ENCODE peak calls at places on chromosomes 5 and 9, in nine cellular contexts. One of them, this sample, is unnamed.

GRCh38 chr5:92909545-92909962 is 671.5 kb downstream of the NR2F1-AS1 start:
- DNase-seq in uterus: no peak
- DNase-seq in psoas muscle: no peak
- DNase-seq in A549: no peak
- DNase-seq in astrocyte of the cerebellum: peak; percentile 16
- DNase-seq in neuronal stem cell: peak; percentile 63
- DNase-seq in transverse colon: no peak
- DNase-seq in spleen: no peak
- DNase-seq in brain microvascular endothelial cell: peak; percentile 36
- DNase-seq in this sample: no peak

GRCh38 chr9:123999668-124000067 is 11.9 kb upstream of the LHX2 start:
- DNase-seq in uterus: no peak
- DNase-seq in psoas muscle: no peak
- DNase-seq in A549: peak; percentile 15
- DNase-seq in astrocyte of the cerebellum: no peak
- DNase-seq in neuronal stem cell: no peak
- DNase-seq in transverse colon: no peak
- DNase-seq in spleen: peak; percentile 51
- DNase-seq in brain microvascular endothelial cell: no peak
- DNase-seq in this sample: no peak

GRCh38 chr5:142017832-142018427 is 5.1 kb upstream of the GNPDA1 start:
- DNase-seq in uterus: no peak
- DNase-seq in psoas muscle: no peak
- DNase-seq in A549: no peak
- DNase-seq in astrocyte of the cerebellum: peak; percentile 91
- DNase-seq in neuronal stem cell: no peak
- DNase-seq in transverse colon: no peak
- DNase-seq in spleen: no peak
- DNase-seq in brain microvascular endothelial cell: peak; percentile 31
- DNase-seq in this sample: peak; percentile 34

GRCh38 chr9:111038336-111039202 is at the start of gene LPAR1:
- DNase-seq in uterus: peak; percentile 39
- DNase-seq in psoas muscle: peak; percentile 71
- DNase-seq in A549: no peak
- DNase-seq in astrocyte of the cerebellum: no peak
- DNase-seq in neuronal stem cell: peak; percentile 56
- DNase-seq in transverse colon: peak; percentile 65
- DNase-seq in spleen: peak; percentile 77
- DNase-seq in brain microvascular endothelial cell: peak; percentile 39
- DNase-seq in this sample: no peak

GRCh38 chr9:12875216-12875615 is 100.4 kb downstream of the LURAP1L start:
- DNase-seq in uterus: no peak
- DNase-seq in psoas muscle: no peak
- DNase-seq in A549: no peak
- DNase-seq in astrocyte of the cerebellum: peak; percentile 43
- DNase-seq in neuronal stem cell: no peak
- DNase-seq in transverse colon: no peak
- DNase-seq in spleen: no peak
- DNase-seq in brain microvascular endothelial cell: no peak
- DNase-seq in this sample: no peak

GRCh38 chr9:33881635-33882034 is 64.7 kb downstream of the UBE2R2 start:
- DNase-seq in uterus: no peak
- DNase-seq in psoas muscle: no peak
- DNase-seq in A549: no peak
- DNase-seq in astrocyte of the cerebellum: no peak
- DNase-seq in neuronal stem cell: no peak
- DNase-seq in transverse colon: no peak
- DNase-seq in spleen: no peak
- DNase-seq in brain microvascular endothelial cell: no peak
- DNase-seq in this sample: no peak

GRCh38 chr5:55592388-55593114 is 57.8 kb upstream of the PLPP1 start:
- DNase-seq in uterus: no peak
- DNase-seq in psoas muscle: no peak
- DNase-seq in A549: no peak
- DNase-seq in astrocyte of the cerebellum: no peak
- DNase-seq in neuronal stem cell: no peak
- DNase-seq in transverse colon: no peak
- DNase-seq in spleen: no peak
- DNase-seq in brain microvascular endothelial cell: no peak
- DNase-seq in this sample: no peak

GRCh38 chr9:133478851-133479711 is at the start of gene SLC2A6:
- DNase-seq in uterus: peak; percentile 75
- DNase-seq in psoas muscle: peak; percentile 89
- DNase-seq in A549: peak; percentile 95
- DNase-seq in astrocyte of the cerebellum: no peak
- DNase-seq in neuronal stem cell: peak; percentile 85
- DNase-seq in transverse colon: peak; percentile 86
- DNase-seq in spleen: peak; percentile 98
- DNase-seq in brain microvascular endothelial cell: peak; percentile 59
- DNase-seq in this sample: peak; percentile 36

GRCh38 chr9:79257671-79258410 is 313.9 kb upstream of the TLE4 start:
- DNase-seq in uterus: no peak
- DNase-seq in psoas muscle: no peak
- DNase-seq in A549: no peak
- DNase-seq in astrocyte of the cerebellum: peak; percentile 8
- DNase-seq in neuronal stem cell: no peak
- DNase-seq in transverse colon: no peak
- DNase-seq in spleen: no peak
- DNase-seq in brain microvascular endothelial cell: no peak
- DNase-seq in this sample: no peak

GRCh38 chr9:79254900-79255651 is 316.7 kb upstream of the TLE4 start:
- DNase-seq in uterus: no peak
- DNase-seq in psoas muscle: no peak
- DNase-seq in A549: no peak
- DNase-seq in astrocyte of the cerebellum: no peak
- DNase-seq in neuronal stem cell: peak; percentile 36
- DNase-seq in transverse colon: no peak
- DNase-seq in spleen: no peak
- DNase-seq in brain microvascular endothelial cell: no peak
- DNase-seq in this sample: no peak

GRCh38 chr9:79255681-79256080 is 316.1 kb upstream of the TLE4 start:
- DNase-seq in uterus: no peak
- DNase-seq in psoas muscle: no peak
- DNase-seq in A549: no peak
- DNase-seq in astrocyte of the cerebellum: no peak
- DNase-seq in neuronal stem cell: no peak
- DNase-seq in transverse colon: no peak
- DNase-seq in spleen: no peak
- DNase-seq in brain microvascular endothelial cell: no peak
- DNase-seq in this sample: no peak

GRCh38 chr9:79257215-79257614 is 314.6 kb upstream of the TLE4 start:
- DNase-seq in uterus: no peak
- DNase-seq in psoas muscle: no peak
- DNase-seq in A549: no peak
- DNase-seq in astrocyte of the cerebellum: peak; percentile 4
- DNase-seq in neuronal stem cell: no peak
- DNase-seq in transverse colon: no peak
- DNase-seq in spleen: no peak
- DNase-seq in brain microvascular endothelial cell: no peak
- DNase-seq in this sample: no peak

GRCh38 chr9:79256691-79257213 is 315.0 kb upstream of the TLE4 start:
- DNase-seq in uterus: no peak
- DNase-seq in psoas muscle: no peak
- DNase-seq in A549: no peak
- DNase-seq in astrocyte of the cerebellum: peak; percentile 100
- DNase-seq in neuronal stem cell: peak; percentile 55
- DNase-seq in transverse colon: peak; percentile 13
- DNase-seq in spleen: no peak
- DNase-seq in brain microvascular endothelial cell: no peak
- DNase-seq in this sample: peak; percentile 54
- H3K4me3 ChIP-seq in uterus: peak overlapping the region; percentile 7
- H3K4me3 ChIP-seq in psoas muscle: peak overlapping the region; percentile 13
- H3K4me3 ChIP-seq in A549: no peak overlapping the region
- H3K4me3 ChIP-seq in astrocyte of the cerebellum: peak overlapping the region; percentile 38
- H3K4me3 ChIP-seq in neuronal stem cell: no peak overlapping the region
- H3K4me3 ChIP-seq in transverse colon: no peak overlapping the region
- H3K4me3 ChIP-seq in spleen: no peak overlapping the region
- H3K4me3 ChIP-seq in brain microvascular endothelial cell: peak overlapping the region; percentile 43
- H3K4me3 ChIP-seq in this sample: peak overlapping the region; percentile 9

GRCh38 chr5:116876240-116876840 is 301.7 kb upstream of the SEMA6A start:
- DNase-seq in uterus: no peak
- DNase-seq in psoas muscle: no peak
- DNase-seq in A549: no peak
- DNase-seq in astrocyte of the cerebellum: no peak
- DNase-seq in neuronal stem cell: no peak
- DNase-seq in transverse colon: no peak
- DNase-seq in spleen: no peak
- DNase-seq in brain microvascular endothelial cell: no peak
- DNase-seq in this sample: no peak

GRCh38 chr5:116872986-116873385 is 298.4 kb upstream of the SEMA6A start:
- DNase-seq in uterus: no peak
- DNase-seq in psoas muscle: no peak
- DNase-seq in A549: no peak
- DNase-seq in astrocyte of the cerebellum: no peak
- DNase-seq in neuronal stem cell: no peak
- DNase-seq in transverse colon: no peak
- DNase-seq in spleen: no peak
- DNase-seq in brain microvascular endothelial cell: no peak
- DNase-seq in this sample: no peak

GRCh38 chr5:116872486-116872885 is 297.9 kb upstream of the SEMA6A start:
- DNase-seq in uterus: no peak
- DNase-seq in psoas muscle: no peak
- DNase-seq in A549: no peak
- DNase-seq in astrocyte of the cerebellum: no peak
- DNase-seq in neuronal stem cell: no peak
- DNase-seq in transverse colon: no peak
- DNase-seq in spleen: no peak
- DNase-seq in brain microvascular endothelial cell: no peak
- DNase-seq in this sample: no peak
- H3K4me3 ChIP-seq in uterus: no peak overlapping the region
- H3K4me3 ChIP-seq in psoas muscle: no peak overlapping the region
- H3K4me3 ChIP-seq in A549: no peak overlapping the region
- H3K4me3 ChIP-seq in astrocyte of the cerebellum: no peak overlapping the region
- H3K4me3 ChIP-seq in neuronal stem cell: no peak overlapping the region
- H3K4me3 ChIP-seq in transverse colon: no peak overlapping the region
- H3K4me3 ChIP-seq in spleen: no peak overlapping the region
- H3K4me3 ChIP-seq in brain microvascular endothelial cell: no peak overlapping the region
- H3K4me3 ChIP-seq in this sample: no peak overlapping the region

GRCh38 chr5:10567781-10568321 is 4.0 kb downstream of the ANKRD33B start:
- DNase-seq in uterus: peak; percentile 51
- DNase-seq in psoas muscle: no peak
- DNase-seq in A549: no peak
- DNase-seq in astrocyte of the cerebellum: no peak
- DNase-seq in neuronal stem cell: no peak
- DNase-seq in transverse colon: no peak
- DNase-seq in spleen: no peak
- DNase-seq in brain microvascular endothelial cell: no peak
- DNase-seq in this sample: peak; percentile 27

GRCh38 chr5:10564838-10565784 is 1.2 kb downstream of the ANKRD33B start:
- DNase-seq in uterus: no peak
- DNase-seq in psoas muscle: no peak
- DNase-seq in A549: no peak
- DNase-seq in astrocyte of the cerebellum: no peak
- DNase-seq in neuronal stem cell: no peak
- DNase-seq in transverse colon: no peak
- DNase-seq in spleen: peak; percentile 90
- DNase-seq in brain microvascular endothelial cell: no peak
- DNase-seq in this sample: no peak

GRCh38 chr5:10567181-10567591 is 3.3 kb downstream of the ANKRD33B start:
- DNase-seq in uterus: no peak
- DNase-seq in psoas muscle: no peak
- DNase-seq in A549: no peak
- DNase-seq in astrocyte of the cerebellum: no peak
- DNase-seq in neuronal stem cell: no peak
- DNase-seq in transverse colon: no peak
- DNase-seq in spleen: no peak
- DNase-seq in brain microvascular endothelial cell: no peak
- DNase-seq in this sample: no peak

GRCh38 chr5:10565785-10566506 is 2.1 kb downstream of the ANKRD33B start:
- DNase-seq in uterus: no peak
- DNase-seq in psoas muscle: no peak
- DNase-seq in A549: no peak
- DNase-seq in astrocyte of the cerebellum: no peak
- DNase-seq in neuronal stem cell: no peak
- DNase-seq in transverse colon: no peak
- DNase-seq in spleen: no peak
- DNase-seq in brain microvascular endothelial cell: no peak
- DNase-seq in this sample: no peak

DNA sequence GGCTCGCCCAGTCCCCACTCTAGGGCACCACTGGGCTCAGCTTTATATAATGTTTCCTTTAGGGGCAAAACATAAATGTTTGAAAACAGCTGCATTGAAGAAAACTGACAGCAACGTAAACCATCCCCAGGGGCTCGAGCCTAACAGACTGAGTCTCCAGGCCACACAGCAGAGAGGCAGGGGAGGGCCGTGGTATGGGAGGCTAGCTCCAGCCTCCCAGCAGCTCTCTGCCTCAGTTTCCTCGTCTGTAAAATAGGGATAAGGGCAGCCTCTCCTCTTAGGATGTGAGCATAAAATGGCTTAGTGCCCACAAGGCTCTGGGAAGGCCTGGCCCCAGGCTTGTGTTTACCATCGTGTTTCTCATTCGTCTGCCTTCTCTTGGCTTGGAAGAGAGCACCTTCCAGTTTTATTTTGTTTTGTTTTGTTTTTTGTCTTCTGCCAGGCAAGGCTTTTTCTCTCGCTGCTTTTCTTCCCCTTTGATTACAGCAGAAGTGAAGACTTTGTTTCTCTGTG is 2.7 kb downstream of the ANKRD33B start:
- DNase-seq in uterus: no peak
- DNase-seq in psoas muscle: no peak
- DNase-seq in A549: no peak
- DNase-seq in astrocyte of the cerebellum: no peak
- DNase-seq in neuronal stem cell: no peak
- DNase-seq in transverse colon: no peak
- DNase-seq in spleen: no peak
- DNase-seq in brain microvascular endothelial cell: no peak
- DNase-seq in this sample: no peak
- H3K4me3 ChIP-seq in uterus: peak overlapping the region; percentile 66
- H3K4me3 ChIP-seq in psoas muscle: peak overlapping the region; percentile 79
- H3K4me3 ChIP-seq in A549: peak overlapping the region; percentile 89
- H3K4me3 ChIP-seq in astrocyte of the cerebellum: peak overlapping the region; percentile 81
- H3K4me3 ChIP-seq in neuronal stem cell: no peak overlapping the region
- H3K4me3 ChIP-seq in transverse colon: no peak overlapping the region
- H3K4me3 ChIP-seq in spleen: peak overlapping the region; percentile 85
- H3K4me3 ChIP-seq in brain microvascular endothelial cell: no peak overlapping the region
- H3K4me3 ChIP-seq in this sample: no peak overlapping the region

GRCh38 chr5:89972901-89973300 is 436.7 kb downstream of the CETN3 start:
- DNase-seq in uterus: no peak
- DNase-seq in psoas muscle: no peak
- DNase-seq in A549: no peak
- DNase-seq in astrocyte of the cerebellum: no peak
- DNase-seq in neuronal stem cell: no peak
- DNase-seq in transverse colon: no peak
- DNase-seq in spleen: no peak
- DNase-seq in brain microvascular endothelial cell: no peak
- DNase-seq in this sample: peak; percentile 52
- H3K4me3 ChIP-seq in uterus: no peak overlapping the region
- H3K4me3 ChIP-seq in psoas muscle: no peak overlapping the region
- H3K4me3 ChIP-seq in A549: no peak overlapping the region
- H3K4me3 ChIP-seq in astrocyte of the cerebellum: no peak overlapping the region
- H3K4me3 ChIP-seq in neuronal stem cell: no peak overlapping the region
- H3K4me3 ChIP-seq in transverse colon: no peak overlapping the region
- H3K4me3 ChIP-seq in spleen: no peak overlapping the region
- H3K4me3 ChIP-seq in brain microvascular endothelial cell: no peak overlapping the region
- H3K4me3 ChIP-seq in this sample: no peak overlapping the region